ENCODE peak calls at places on chromosomes 16 and 17, in four cellular contexts. One of them, this sample, is unnamed.

GRCh38 chr17:8366231-8366630 is 10.3 kb downstream of the KRABD2 start:
- DNase-seq in activated CD8-positive, alpha-beta T cell treated with anti-CD3 and anti-CD28 coated beads for 36 hours: no peak
- DNase-seq in AG09319: peak; percentile 25
- DNase-seq in cardiac fibroblast: peak; percentile 92
- DNase-seq in this sample: no peak

GRCh38 chr17:45394913-45395568 is 37.6 kb downstream of the ARHGAP27 start:
- DNase-seq in activated CD8-positive, alpha-beta T cell treated with anti-CD3 and anti-CD28 coated beads for 36 hours: peak; percentile 62
- DNase-seq in AG09319: peak; percentile 70
- DNase-seq in cardiac fibroblast: peak; percentile 93
- DNase-seq in this sample: peak; percentile 46

GRCh38 chr16:49649013-49649785 is 206.7 kb downstream of the ZNF423 start:
- DNase-seq in activated CD8-positive, alpha-beta T cell treated with anti-CD3 and anti-CD28 coated beads for 36 hours: no peak
- DNase-seq in AG09319: no peak
- DNase-seq in cardiac fibroblast: peak; percentile 11
- DNase-seq in this sample: peak; percentile 39

GRCh38 chr16:15548482-15548891 is 94.5 kb downstream of the MARF1 start:
- DNase-seq in activated CD8-positive, alpha-beta T cell treated with anti-CD3 and anti-CD28 coated beads for 36 hours: no peak
- DNase-seq in AG09319: no peak
- DNase-seq in cardiac fibroblast: no peak
- DNase-seq in this sample: no peak

GRCh38 chr16:14475370-14476139 is 154.5 kb downstream of the PARN start:
- DNase-seq in activated CD8-positive, alpha-beta T cell treated with anti-CD3 and anti-CD28 coated beads for 36 hours: no peak
- DNase-seq in AG09319: no peak
- DNase-seq in cardiac fibroblast: no peak
- DNase-seq in this sample: no peak

GRCh38 chr16:12881771-12882170 is 19.6 kb upstream of the SHISA9 start:
- DNase-seq in activated CD8-positive, alpha-beta T cell treated with anti-CD3 and anti-CD28 coated beads for 36 hours: no peak
- DNase-seq in AG09319: no peak
- DNase-seq in cardiac fibroblast: no peak
- DNase-seq in this sample: peak; percentile 55

GRCh38 chr16:67963325-67964321 is 4.8 kb downstream of the SLC12A4 start:
- DNase-seq in activated CD8-positive, alpha-beta T cell treated with anti-CD3 and anti-CD28 coated beads for 36 hours: no peak
- DNase-seq in AG09319: no peak
- DNase-seq in cardiac fibroblast: no peak
- DNase-seq in this sample: peak; percentile 40

GRCh38 chr16:9072806-9073341 is 18.6 kb upstream of the HAPSTR1 start:
- DNase-seq in activated CD8-positive, alpha-beta T cell treated with anti-CD3 and anti-CD28 coated beads for 36 hours: peak; percentile 74
- DNase-seq in AG09319: no peak
- DNase-seq in cardiac fibroblast: peak; percentile 64
- DNase-seq in this sample: no peak

GRCh38 chr17:27669136-27669535 is 38.1 kb downstream of the LGALS9 start:
- DNase-seq in activated CD8-positive, alpha-beta T cell treated with anti-CD3 and anti-CD28 coated beads for 36 hours: no peak
- DNase-seq in AG09319: no peak
- DNase-seq in cardiac fibroblast: no peak
- DNase-seq in this sample: no peak

GRCh38 chr17:74968361-74968780 is 4.2 kb downstream of the HID1 start:
- DNase-seq in activated CD8-positive, alpha-beta T cell treated with anti-CD3 and anti-CD28 coated beads for 36 hours: no peak
- DNase-seq in AG09319: no peak
- DNase-seq in cardiac fibroblast: no peak
- DNase-seq in this sample: no peak

GRCh38 chr17:77209330-77209748 is 68.6 kb downstream of the SEC14L1 start:
- DNase-seq in activated CD8-positive, alpha-beta T cell treated with anti-CD3 and anti-CD28 coated beads for 36 hours: no peak
- DNase-seq in AG09319: no peak
- DNase-seq in cardiac fibroblast: no peak
- DNase-seq in this sample: no peak

GRCh38 chr16:50154369-50154947 is 1.4 kb downstream of the TENT4B start:
- DNase-seq in activated CD8-positive, alpha-beta T cell treated with anti-CD3 and anti-CD28 coated beads for 36 hours: peak; percentile 22
- DNase-seq in AG09319: no peak
- DNase-seq in cardiac fibroblast: peak; percentile 17
- DNase-seq in this sample: peak; percentile 48

GRCh38 chr16:21264226-21265036 is 13.7 kb downstream of the CRYM start:
- DNase-seq in activated CD8-positive, alpha-beta T cell treated with anti-CD3 and anti-CD28 coated beads for 36 hours: no peak
- DNase-seq in AG09319: no peak
- DNase-seq in cardiac fibroblast: peak; percentile 19
- DNase-seq in this sample: no peak